ENCODE peak calls at places on chromosomes 4 and X, in seven cellular contexts. One of them, this sample, is unnamed.

GRCh38 chr4:186936496-186937375 is 213.1 kb upstream of the FAT1 start:
- DNase-seq in cerebellum: no peak
- DNase-seq in activated T-cell treated with anti-CD3 and anti-CD28 coated beads, Interleukin-2, amount 50 U/mL, for 4 hours: no peak
- DNase-seq in right cardiac atrium: no peak
- DNase-seq in tibial artery: no peak
- DNase-seq in bronchial epithelial cell: peak; percentile 92
- DNase-seq in suprapubic skin: no peak
- DNase-seq in this sample: no peak

GRCh38 chr4:138445098-138445497 is 202.9 kb upstream of the SLC7A11 start:
- DNase-seq in cerebellum: no peak
- DNase-seq in right cardiac atrium: no peak
- DNase-seq in activated T-cell treated with anti-CD3 and anti-CD28 coated beads, Interleukin-2, amount 50 U/mL, for 4 hours: no peak
- DNase-seq in tibial artery: no peak
- DNase-seq in bronchial epithelial cell: no peak
- DNase-seq in suprapubic skin: no peak
- DNase-seq in this sample: no peak

GRCh38 chr4:1711055-1711905 is 839 bp downstream of the SLBP start:
- DNase-seq in bronchial epithelial cell: peak; percentile 29
- DNase-seq in activated T-cell treated with anti-CD3 and anti-CD28 coated beads, Interleukin-2, amount 50 U/mL, for 4 hours: no peak
- DNase-seq in cerebellum: peak; percentile 40
- DNase-seq in suprapubic skin: no peak
- DNase-seq in tibial artery: peak; percentile 55
- DNase-seq in right cardiac atrium: peak; percentile 60
- DNase-seq in this sample: peak; percentile 70

GRCh38 chr4:53527342-53527741 is 63.9 kb downstream of the LNX1 start:
- DNase-seq in tibial artery: no peak
- DNase-seq in activated T-cell treated with anti-CD3 and anti-CD28 coated beads, Interleukin-2, amount 50 U/mL, for 4 hours: no peak
- DNase-seq in right cardiac atrium: no peak
- DNase-seq in bronchial epithelial cell: no peak
- DNase-seq in suprapubic skin: no peak
- DNase-seq in cerebellum: no peak
- DNase-seq in this sample: no peak

GRCh38 chr4:101205878-101206277 is 141.4 kb downstream of the PPP3CA start:
- DNase-seq in activated T-cell treated with anti-CD3 and anti-CD28 coated beads, Interleukin-2, amount 50 U/mL, for 4 hours: peak; percentile 12
- DNase-seq in right cardiac atrium: no peak
- DNase-seq in cerebellum: no peak
- DNase-seq in bronchial epithelial cell: peak; percentile 70
- DNase-seq in suprapubic skin: no peak
- DNase-seq in tibial artery: no peak
- DNase-seq in this sample: no peak

GRCh38 chr4:10458190-10458589 is 964 bp upstream of the ZNF518B start:
- DNase-seq in right cardiac atrium: peak; percentile 19
- DNase-seq in cerebellum: no peak
- DNase-seq in tibial artery: no peak
- DNase-seq in bronchial epithelial cell: no peak
- DNase-seq in suprapubic skin: no peak
- DNase-seq in activated T-cell treated with anti-CD3 and anti-CD28 coated beads, Interleukin-2, amount 50 U/mL, for 4 hours: no peak
- DNase-seq in this sample: no peak

GRCh38 chrX:101658661-101659477 is 781 bp downstream of the ARMCX2 start:
- DNase-seq in activated T-cell treated with anti-CD3 and anti-CD28 coated beads, Interleukin-2, amount 50 U/mL, for 4 hours: peak; percentile 49
- DNase-seq in suprapubic skin: peak; percentile 82
- DNase-seq in right cardiac atrium: peak; percentile 79
- DNase-seq in bronchial epithelial cell: peak; percentile 30
- DNase-seq in tibial artery: peak; percentile 79
- DNase-seq in cerebellum: peak; percentile 69
- DNase-seq in this sample: peak; percentile 80

GRCh38 chrX:2664497-2664896 is 26.6 kb upstream of the CD99 start:
- DNase-seq in activated T-cell treated with anti-CD3 and anti-CD28 coated beads, Interleukin-2, amount 50 U/mL, for 4 hours: no peak
- DNase-seq in bronchial epithelial cell: no peak
- DNase-seq in cerebellum: no peak
- DNase-seq in right cardiac atrium: peak; percentile 43
- DNase-seq in suprapubic skin: no peak
- DNase-seq in tibial artery: peak; percentile 26
- DNase-seq in this sample: no peak

GRCh38 chr4:128796934-128797333 is 12.6 kb upstream of the JADE1 start:
- DNase-seq in suprapubic skin: no peak
- DNase-seq in activated T-cell treated with anti-CD3 and anti-CD28 coated beads, Interleukin-2, amount 50 U/mL, for 4 hours: no peak
- DNase-seq in right cardiac atrium: no peak
- DNase-seq in tibial artery: no peak
- DNase-seq in bronchial epithelial cell: peak; percentile 87
- DNase-seq in cerebellum: no peak
- DNase-seq in this sample: no peak

GRCh38 chrX:45517090-45517973 is 316.7 kb upstream of the DIPK2B start:
- DNase-seq in activated T-cell treated with anti-CD3 and anti-CD28 coated beads, Interleukin-2, amount 50 U/mL, for 4 hours: no peak
- DNase-seq in suprapubic skin: no peak
- DNase-seq in tibial artery: no peak
- DNase-seq in cerebellum: no peak
- DNase-seq in right cardiac atrium: no peak
- DNase-seq in bronchial epithelial cell: peak; percentile 83
- DNase-seq in this sample: no peak

GRCh38 chr4:118340109-118340508 is 12.7 kb downstream of the PRSS12 start:
- DNase-seq in bronchial epithelial cell: no peak
- DNase-seq in tibial artery: no peak
- DNase-seq in activated T-cell treated with anti-CD3 and anti-CD28 coated beads, Interleukin-2, amount 50 U/mL, for 4 hours: no peak
- DNase-seq in right cardiac atrium: no peak
- DNase-seq in cerebellum: no peak
- DNase-seq in suprapubic skin: no peak
- DNase-seq in this sample: no peak

This sample was measured in lower lobe of right lung.